ENCODE peak calls at places on chromosomes 13 and 19, in five cellular contexts. T is EL, S is left ventricle myocardium inferior, J is GF-D8, C is T-helper 17 cell. Y is an unnamed sample.

GRCh38 chr19:38793186-38793585 is 4.2 kb downstream of the LGALS7B start:
- DNase-seq in T (peak; percentile 60), S (no peak), J (no peak), C (no peak), Y (no peak)

GRCh38 chr13:31101511-31102170 is 60.1 kb downstream of the HSPH1 start:
- DNase-seq in T (peak; percentile 54), S (peak; percentile 43), J (no peak), C (no peak), Y (no peak)

GRCh38 chr19:28949027-28949426 is 263.9 kb downstream of the UQCRFS1 start:
- DNase-seq in T (no peak), S (no peak), J (no peak), C (no peak), Y (no peak)

GRCh38 chr19:57719424-57719823 is 8.0 kb downstream of the ZNF671 start:
- DNase-seq in T (no peak), S (no peak), J (no peak), C (no peak), Y (no peak)

GRCh38 chr13:24005711-24006281 is 108.5 kb upstream of the C1QTNF9B start:
- DNase-seq in T (no peak), S (no peak), J (no peak), C (no peak), Y (no peak)

GRCh38 chr19:38247734-38248268 is 8.4 kb downstream of the PPP1R14A start:
- DNase-seq in T (no peak), S (no peak), J (no peak), C (no peak), Y (no peak)

GRCh38 chr19:18710186-18710585 is 26.7 kb downstream of the CRTC1 start:
- DNase-seq in T (no peak), S (no peak), J (no peak), C (no peak), Y (no peak)

GRCh38 chr19:33510728-33511255 is 10.8 kb downstream of the PEPD start:
- DNase-seq in T (no peak), S (no peak), J (no peak), C (no peak), Y (no peak)

GRCh38 chr13:43368003-43368402 is 344.6 kb downstream of the DNAJC15 start:
- DNase-seq in T (peak; percentile 17), S (no peak), J (no peak), C (no peak), Y (no peak)

GRCh38 chr13:98240131-98240530 is 63.1 kb upstream of the RNF113B start:
- DNase-seq in T (no peak), S (no peak), J (no peak), C (no peak), Y (no peak)

GRCh38 chr13:94351292-94352000 is 128.0 kb downstream of the DCT start:
- DNase-seq in T (peak; percentile 71), S (no peak), J (no peak), C (no peak), Y (no peak)

GRCh38 chr13:113742000-113742441 is 17.0 kb upstream of the TMEM255B start:
- DNase-seq in T (peak; percentile 75), S (no peak), J (peak; percentile 66), C (no peak), Y (no peak)

GRCh38 chr19:55644191-55644833 is 863 bp downstream of the ZNF581 start:
- DNase-seq in T (no peak), S (no peak), J (no peak), C (no peak), Y (no peak)

GRCh38 chr13:43666403-43666802 is 120.4 kb downstream of the ENOX1 start:
- DNase-seq in T (no peak), S (no peak), J (no peak), C (no peak), Y (no peak)

GRCh38 chr13:21242236-21242635 is 65.8 kb downstream of the MRPL57 start:
- DNase-seq in T (no peak), S (no peak), J (no peak), C (no peak), Y (no peak)

GRCh38 chr19:3409346-3410064 is 43.1 kb downstream of the NFIC start:
- DNase-seq in T (no peak), S (peak; percentile 82), J (no peak), C (no peak), Y (no peak)

GRCh38 chr13:52377898-52378297 is 28.1 kb downstream of the THSD1 start:
- DNase-seq in T (no peak), S (no peak), J (no peak), C (no peak), Y (no peak)

GRCh38 chr19:510606-511100 is 3.4 kb downstream of the TPGS1 start:
- DNase-seq in T (peak; percentile 78), S (peak; percentile 71), J (peak; percentile 72), C (peak; percentile 82), Y (peak; percentile 84)